ENCODE peak calls at places on chromosomes 12 and 14, in ten cellular contexts. K, W, M, X, L, D, U, V, B and E are unnamed samples.

GRCh38 chr14:41072776-41073175 is 533.9 kb upstream of the LRFN5 start:
- DNase-seq in K (no peak), W (no peak), M (no peak), X (no peak), L (no peak), D (no peak), U (no peak), V (no peak), B (no peak), E (no peak)

GRCh38 chr12:45257185-45257585 is 41.3 kb downstream of the ANO6 start:
- DNase-seq in K (no peak), W (no peak), M (no peak), X (no peak), L (no peak), D (no peak), U (no peak), V (no peak), B (no peak), E (no peak)

GRCh38 chr12:53564941-53565340 is 57.7 kb upstream of the NPFF start:
- DNase-seq in K (no peak), W (no peak), M (peak; percentile 41), X (peak; percentile 48), L (no peak), D (no peak), U (no peak), V (no peak), B (no peak), E (peak; percentile 51)

GRCh38 chr14:67487937-67488893 is at the start of gene TMEM229B:
- DNase-seq in K (peak; percentile 40), W (no peak), M (no peak), X (peak; percentile 86), L (peak; percentile 53), D (no peak), U (no peak), V (peak; percentile 33), B (no peak), E (peak; percentile 51)

GRCh38 chr12:131529196-131530040 is 181.5 kb upstream of the SFSWAP start:
- DNase-seq in K (no peak), W (no peak), M (no peak), X (no peak), L (no peak), D (no peak), U (no peak), V (no peak), B (no peak), E (no peak)

GRCh38 chr12:53504004-53504920 is 3.0 kb downstream of the NPFF start:
- DNase-seq in K (no peak), W (no peak), M (no peak), X (no peak), L (no peak), D (no peak), U (no peak), V (no peak), B (no peak), E (no peak)

GRCh38 chr14:43900173-43900655 is 606.9 kb downstream of the FSCB start:
- DNase-seq in K (no peak), W (no peak), M (no peak), X (peak; percentile 20), L (no peak), D (no peak), U (no peak), V (no peak), B (no peak), E (no peak)

GRCh38 chr12:103495158-103495782 is 498 bp downstream of the C12orf42 start:
- DNase-seq in K (no peak), W (peak; percentile 51), M (no peak), X (no peak), L (peak; percentile 39), D (no peak), U (no peak), V (no peak), B (no peak), E (peak; percentile 33)

GRCh38 chr12:112322882-112323547 is 59.2 kb downstream of the HECTD4 start:
- DNase-seq in K (no peak), W (no peak), M (no peak), X (no peak), L (no peak), D (no peak), U (no peak), V (no peak), B (no peak), E (no peak)

GRCh38 chr12:48342980-48343379 is 7.7 kb downstream of the ZNF641 start:
- DNase-seq in K (no peak), W (no peak), M (no peak), X (no peak), L (no peak), D (no peak), U (no peak), V (no peak), B (no peak), E (no peak)

GRCh38 chr12:126067930-126068329 is 1002.7 kb downstream of the AACS start:
- DNase-seq in K (no peak), W (no peak), M (no peak), X (no peak), L (no peak), D (no peak), U (no peak), V (no peak), B (no peak), E (no peak)

GRCh38 chr12:118537481-118537917 is 161.1 kb downstream of the SUDS3 start:
- DNase-seq in K (no peak), W (peak; percentile 77), M (no peak), X (no peak), L (peak; percentile 57), D (no peak), U (no peak), V (peak; percentile 40), B (no peak), E (peak; percentile 54)

GRCh38 chr12:94980577-94980976 is 22.9 kb downstream of the NDUFA12 start:
- DNase-seq in K (no peak), W (no peak), M (peak; percentile 57), X (peak; percentile 19), L (no peak), D (no peak), U (peak; percentile 32), V (no peak), B (peak; percentile 39), E (no peak)

GRCh38 chr12:11344504-11344903 is 34.3 kb upstream of the PRB4 start:
- DNase-seq in K (no peak), W (no peak), M (no peak), X (peak; percentile 36), L (no peak), D (no peak), U (no peak), V (no peak), B (no peak), E (no peak)